ENCODE peak calls at places on chromosomes 11 and 22, in six cellular contexts. One of them, this sample, is unnamed.

GRCh38 chr22:42428760-42429159 is 3.4 kb downstream of the NFAM1 start:
- DNase-seq in K562: no peak
- DNase-seq in HepG2: no peak
- DNase-seq in SK-N-SH: no peak
- DNase-seq in H1: no peak
- DNase-seq in GM12878: no peak
- DNase-seq in this sample: no peak

GRCh38 chr22:42915980-42916765 is 59.1 kb upstream of the ARFGAP3 start:
- DNase-seq in K562: no peak
- DNase-seq in HepG2: peak; percentile 63
- DNase-seq in SK-N-SH: no peak
- DNase-seq in H1: peak; percentile 70
- DNase-seq in GM12878: no peak
- DNase-seq in this sample: no peak

GRCh38 chr11:40877256-40877655 is 582.2 kb downstream of the LRRC4C start:
- DNase-seq in K562: no peak
- DNase-seq in HepG2: peak; percentile 1
- DNase-seq in SK-N-SH: no peak
- DNase-seq in H1: no peak
- DNase-seq in GM12878: no peak
- DNase-seq in this sample: no peak

GRCh38 chr11:34213366-34213765 is 107.9 kb downstream of the NAT10 start:
- DNase-seq in K562: no peak
- DNase-seq in HepG2: no peak
- DNase-seq in SK-N-SH: no peak
- DNase-seq in H1: no peak
- DNase-seq in GM12878: no peak
- DNase-seq in this sample: no peak

GRCh38 chr11:74744277-74744676 is 4.4 kb upstream of the RNF169 start:
- DNase-seq in K562: no peak
- DNase-seq in HepG2: no peak
- DNase-seq in SK-N-SH: no peak
- DNase-seq in H1: no peak
- DNase-seq in GM12878: no peak
- DNase-seq in this sample: no peak

GRCh38 chr11:20406484-20406883 is 19.0 kb downstream of the PRMT3 start:
- DNase-seq in K562: no peak
- DNase-seq in HepG2: no peak
- DNase-seq in SK-N-SH: no peak
- DNase-seq in H1: no peak
- DNase-seq in GM12878: no peak
- DNase-seq in this sample: no peak

GRCh38 chr11:8699903-8700302 is 17.3 kb downstream of the RPL27A start:
- DNase-seq in K562: no peak
- DNase-seq in HepG2: peak; percentile 84
- DNase-seq in SK-N-SH: no peak
- DNase-seq in H1: no peak
- DNase-seq in GM12878: no peak
- DNase-seq in this sample: no peak

GRCh38 chr11:3666023-3666530 is 5.1 kb downstream of the CHRNA10 start:
- DNase-seq in K562: no peak
- DNase-seq in HepG2: no peak
- DNase-seq in SK-N-SH: no peak
- DNase-seq in H1: no peak
- DNase-seq in GM12878: no peak
- DNase-seq in this sample: no peak

GRCh38 chr11:22341582-22341919 is 3.4 kb downstream of the SLC17A6 start:
- DNase-seq in K562: no peak
- DNase-seq in HepG2: no peak
- DNase-seq in SK-N-SH: no peak
- DNase-seq in H1: peak; percentile 58
- DNase-seq in GM12878: no peak
- DNase-seq in this sample: no peak

GRCh38 chr22:21587803-21588611 is 20.5 kb downstream of the UBE2L3 start:
- DNase-seq in K562: peak; percentile 74
- DNase-seq in HepG2: no peak
- DNase-seq in SK-N-SH: no peak
- DNase-seq in H1: no peak
- DNase-seq in GM12878: peak; percentile 78
- DNase-seq in this sample: no peak

GRCh38 chr11:78000193-78000592 is 5.7 kb upstream of the INTS4 start:
- DNase-seq in K562: peak; percentile 68
- DNase-seq in HepG2: peak; percentile 70
- DNase-seq in SK-N-SH: peak; percentile 67
- DNase-seq in H1: peak; percentile 56
- DNase-seq in GM12878: no peak
- DNase-seq in this sample: peak; percentile 55

GRCh38 chr11:69819109-69819490 is at the start of gene FGF3:
- DNase-seq in K562: no peak
- DNase-seq in HepG2: no peak
- DNase-seq in SK-N-SH: no peak
- DNase-seq in H1: no peak
- DNase-seq in GM12878: no peak
- DNase-seq in this sample: no peak

GRCh38 chr11:9462806-9463537 is 2.2 kb downstream of the ZNF143 start:
- DNase-seq in K562: no peak
- DNase-seq in HepG2: peak; percentile 32
- DNase-seq in SK-N-SH: no peak
- DNase-seq in H1: no peak
- DNase-seq in GM12878: peak; percentile 59
- DNase-seq in this sample: no peak

DNA sequence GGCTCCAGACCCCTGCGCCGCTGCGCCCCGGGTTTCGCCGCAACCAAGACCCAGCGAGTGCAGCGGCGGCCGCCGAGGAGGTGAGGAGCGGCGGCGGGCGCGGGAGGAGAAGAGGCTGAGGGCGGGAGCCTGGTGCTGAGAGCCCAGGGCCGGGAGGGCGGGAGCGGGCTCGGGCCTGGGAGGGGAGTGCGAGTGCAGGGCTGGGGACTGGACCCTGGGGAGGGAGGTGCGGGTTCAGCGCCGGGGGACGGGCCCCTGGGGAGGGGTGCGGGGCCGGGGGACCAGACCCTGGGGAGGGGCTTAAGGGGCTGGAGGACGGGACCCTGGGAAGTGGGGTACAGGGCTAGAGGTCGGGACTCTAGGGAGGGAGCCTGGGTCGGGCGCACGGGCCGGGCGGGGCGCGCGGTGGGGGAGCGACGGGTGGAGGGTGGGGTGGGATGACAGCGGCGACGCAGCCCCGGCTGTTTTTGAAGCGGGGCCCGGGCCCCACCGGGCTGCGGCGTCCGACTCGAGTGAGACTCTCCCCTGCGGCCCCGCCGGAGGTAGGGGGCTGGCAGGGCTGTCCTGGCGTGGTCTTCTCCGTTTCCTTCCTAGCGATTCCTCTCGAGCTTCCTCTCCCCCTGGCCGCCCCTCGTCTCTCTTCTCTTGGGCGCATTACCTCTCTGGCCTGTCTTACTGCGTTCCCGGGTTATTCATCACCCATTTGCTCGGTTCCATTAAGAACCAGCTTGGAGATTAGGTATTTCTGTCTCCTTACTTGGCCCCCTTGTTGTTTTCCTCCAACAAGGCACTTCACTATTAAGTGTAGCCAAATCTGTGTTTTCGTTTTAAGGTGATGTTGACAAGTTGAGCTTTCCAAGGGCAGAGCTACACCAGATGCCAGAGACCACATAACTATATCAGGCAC is 745 bp downstream of the NUP50 start:
- DNase-seq in K562: peak; percentile 63
- DNase-seq in HepG2: no peak
- DNase-seq in SK-N-SH: peak; percentile 79
- DNase-seq in H1: peak; percentile 68
- DNase-seq in GM12878: no peak
- DNase-seq in this sample: no peak
- TF ChIP-seq GABPA in K562: peak; percentile 13
- TF ChIP-seq GABPA in HepG2: no peak
- TF ChIP-seq GABPA in SK-N-SH: no peak
- TF ChIP-seq GABPA in H1: no peak
- TF ChIP-seq GABPA in GM12878: no peak
- TF ChIP-seq GABPA in this sample: no peak

GRCh38 chr11:76763573-76764348 is 19.4 kb upstream of the TSKU start:
- DNase-seq in K562: no peak
- DNase-seq in HepG2: no peak
- DNase-seq in SK-N-SH: no peak
- DNase-seq in H1: no peak
- DNase-seq in GM12878: no peak
- DNase-seq in this sample: no peak
- TF ChIP-seq GABPA in K562: no peak
- TF ChIP-seq GABPA in HepG2: no peak
- TF ChIP-seq GABPA in SK-N-SH: no peak
- TF ChIP-seq GABPA in H1: no peak
- TF ChIP-seq GABPA in GM12878: no peak
- TF ChIP-seq GABPA in this sample: no peak

GRCh38 chr11:120303004-120303637 is 22.0 kb upstream of the TLCD5 start:
- DNase-seq in K562: peak; percentile 87
- DNase-seq in HepG2: peak; percentile 69
- DNase-seq in SK-N-SH: peak; percentile 62
- DNase-seq in H1: peak; percentile 87
- DNase-seq in GM12878: peak; percentile 37
- DNase-seq in this sample: peak; percentile 61
- TF ChIP-seq GABPA in K562: no peak
- TF ChIP-seq GABPA in HepG2: no peak
- TF ChIP-seq GABPA in SK-N-SH: no peak
- TF ChIP-seq GABPA in H1: no peak
- TF ChIP-seq GABPA in GM12878: no peak
- TF ChIP-seq GABPA in this sample: no peak

DNA sequence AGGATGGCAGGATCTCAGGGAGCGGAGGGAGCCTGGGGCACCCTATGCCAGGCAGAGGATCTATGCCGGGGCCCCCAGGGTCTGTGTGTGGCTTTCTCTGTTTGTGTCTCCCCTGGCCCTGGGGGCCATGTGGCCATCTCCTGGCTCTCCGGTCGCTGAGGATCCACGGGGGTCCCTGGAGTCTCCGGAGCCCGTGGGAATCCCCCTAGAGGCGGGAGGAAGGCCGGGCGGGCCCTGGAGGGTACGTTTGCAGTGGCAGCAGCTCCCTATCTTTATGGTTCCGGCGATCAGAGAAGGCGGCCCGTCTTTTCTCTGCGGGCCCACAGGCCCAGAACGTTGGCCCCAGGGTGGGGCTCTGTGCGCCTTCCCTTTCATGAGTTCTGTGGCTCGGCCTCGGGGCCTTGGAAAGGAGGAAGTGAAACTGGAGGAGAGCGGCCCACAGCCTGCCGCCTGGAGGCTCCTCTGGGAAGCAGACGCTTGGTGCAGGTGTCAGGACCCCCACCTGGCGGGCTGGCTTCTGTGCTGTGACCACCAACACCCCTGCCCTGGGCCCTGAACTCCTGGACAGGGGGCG is 82.1 kb downstream of the KCNQ1 start:
- DNase-seq in K562: peak; percentile 36
- DNase-seq in HepG2: no peak
- DNase-seq in SK-N-SH: no peak
- DNase-seq in H1: peak; percentile 60
- DNase-seq in GM12878: no peak
- DNase-seq in this sample: peak; percentile 66
- TF ChIP-seq GABPA in K562: peak; percentile 15
- TF ChIP-seq GABPA in HepG2: no peak
- TF ChIP-seq GABPA in SK-N-SH: no peak
- TF ChIP-seq GABPA in H1: peak; percentile 27
- TF ChIP-seq GABPA in GM12878: no peak
- TF ChIP-seq GABPA in this sample: no peak

GRCh38 chr11:94800394-94800793 is 32.2 kb downstream of the AMOTL1 start:
- DNase-seq in K562: no peak
- DNase-seq in HepG2: no peak
- DNase-seq in SK-N-SH: no peak
- DNase-seq in H1: no peak
- DNase-seq in GM12878: no peak
- DNase-seq in this sample: no peak
- TF ChIP-seq GABPA in K562: no peak
- TF ChIP-seq GABPA in HepG2: no peak
- TF ChIP-seq GABPA in SK-N-SH: no peak
- TF ChIP-seq GABPA in H1: no peak
- TF ChIP-seq GABPA in GM12878: no peak
- TF ChIP-seq GABPA in this sample: no peak

GRCh38 chr11:134036484-134037092 is 32.3 kb upstream of the JAM3 start:
- DNase-seq in K562: no peak
- DNase-seq in HepG2: no peak
- DNase-seq in SK-N-SH: peak; percentile 65
- DNase-seq in H1: no peak
- DNase-seq in GM12878: no peak
- DNase-seq in this sample: no peak
- TF ChIP-seq GABPA in K562: no peak
- TF ChIP-seq GABPA in HepG2: no peak
- TF ChIP-seq GABPA in SK-N-SH: no peak
- TF ChIP-seq GABPA in H1: no peak
- TF ChIP-seq GABPA in GM12878: no peak
- TF ChIP-seq GABPA in this sample: no peak

This sample was measured in HL-60.